ENCODE peak calls at places on chromosomes 7 and 10, in eight cellular contexts. X is mucosa of gallbladder; M is cardiac fibroblast; Y is HEK293T; F is stimulated activated CD4-positive, alpha-beta T cell treated with anti-CD3 and anti-CD28 coated beads, Interleukin-15, amount 100 ng/mL, for 1 hour; E is SK-N-SH; I is uterus; R is fibroblast of mammary gland. A is an unnamed sample.

GRCh38 chr7:117719377-117719776 is 153.9 kb downstream of the CTTNBP2 start:
- DNase-seq in E (no peak), X (no peak), I (no peak), F (no peak), M (no peak), R (no peak), Y (no peak), A (no peak)

GRCh38 chr10:11898372-11899066 is 75.4 kb downstream of the PROSER2 start:
- DNase-seq in Y (no peak), X (peak; percentile 44), M (peak; percentile 71), E (peak; percentile 63), F (no peak), R (no peak), I (no peak), A (no peak)

GRCh38 chr7:68015565-68016532 is 1019.2 kb downstream of the TYW1 start:
- DNase-seq in Y (no peak), E (peak; percentile 77), F (no peak), R (no peak), X (no peak), M (no peak), I (no peak), A (no peak)

GRCh38 chr10:106863549-106863948 is 301.0 kb downstream of the SORCS1 start:
- DNase-seq in R (no peak), Y (peak; percentile 43), E (no peak), M (no peak), I (no peak), X (no peak), F (no peak), A (no peak)

GRCh38 chr7:120898710-120899499 is 41.0 kb upstream of the TSPAN12 start:
- DNase-seq in Y (no peak), I (no peak), F (no peak), X (no peak), E (no peak), M (no peak), R (no peak), A (no peak)

GRCh38 chr7:118758582-118758981 is 534.1 kb downstream of the ANKRD7 start:
- DNase-seq in M (no peak), E (no peak), R (no peak), Y (no peak), X (no peak), F (no peak), I (no peak), A (no peak)

GRCh38 chr7:30921951-30922401 is 10.3 kb downstream of the AQP1 start:
- DNase-seq in X (no peak), E (no peak), I (peak; percentile 13), M (no peak), R (no peak), Y (no peak), F (no peak), A (peak; percentile 50)

GRCh38 chr7:24870766-24871165 is 109.2 kb downstream of the OSBPL3 start:
- DNase-seq in M (peak; percentile 37), R (peak; percentile 33), F (no peak), I (no peak), E (no peak), X (no peak), Y (no peak), A (no peak)

GRCh38 chr10:6689036-6689435 is 109.0 kb upstream of the PRKCQ start:
- DNase-seq in Y (no peak), X (no peak), R (peak; percentile 7), E (no peak), I (no peak), M (no peak), F (no peak), A (no peak)

GRCh38 chr7:108083980-108084379 is 46.2 kb downstream of the LAMB4 start:
- DNase-seq in X (no peak), M (peak; percentile 27), Y (no peak), I (no peak), F (no peak), R (peak; percentile 40), E (no peak), A (no peak)

GRCh38 chr10:102731222-102731800 is 12.4 kb upstream of the WBP1L start:
- DNase-seq in Y (no peak), I (no peak), X (no peak), F (no peak), R (no peak), E (peak; percentile 33), M (no peak), A (no peak)

GRCh38 chr10:61063911-61064310 is 119.9 kb upstream of the RHOBTB1 start:
- DNase-seq in Y (no peak), I (no peak), R (peak; percentile 11), F (no peak), X (no peak), M (peak; percentile 74), E (no peak), A (no peak)

GRCh38 chr7:17402628-17403278 is 104.3 kb downstream of the AHR start:
- DNase-seq in X (no peak), I (no peak), F (no peak), Y (no peak), E (no peak), M (peak; percentile 35), R (no peak), A (no peak)

GRCh38 chr10:43045246-43045621 is 31.6 kb upstream of the RET start:
- DNase-seq in R (no peak), E (peak; percentile 19), I (peak; percentile 3), M (no peak), F (no peak), Y (no peak), X (no peak), A (no peak)

GRCh38 chr7:32163141-32163806 is 93.1 kb upstream of the PDE1C start:
- DNase-seq in R (peak; percentile 88), I (peak; percentile 79), Y (no peak), E (peak; percentile 5), F (no peak), X (peak; percentile 30), M (peak; percentile 91), A (peak; percentile 87)

GRCh38 chr10:129605986-129606518 is 139.0 kb downstream of the MGMT start:
- DNase-seq in E (no peak), F (no peak), I (no peak), X (no peak), Y (no peak), R (no peak), M (no peak), A (no peak)

GRCh38 chr7:36820527-36821170 is 96.4 kb upstream of the AOAH start:
- DNase-seq in X (no peak), R (peak; percentile 38), M (peak; percentile 10), F (no peak), Y (no peak), E (no peak), I (no peak), A (no peak)

GRCh38 chr7:31373337-31374289 is 33.1 kb upstream of the NEUROD6 start:
- DNase-seq in R (peak; percentile 43), E (peak; percentile 52), X (peak; percentile 42), F (no peak), Y (peak; percentile 71), I (no peak), M (peak; percentile 41), A (no peak)

GRCh38 chr10:44994752-44995530 is 5.8 kb upstream of the ZNF22 start:
- DNase-seq in Y (no peak), F (no peak), X (no peak), E (no peak), M (no peak), I (no peak), R (no peak), A (no peak)

GRCh38 chr7:43582503-43583423 is at the start of gene STK17A:
- DNase-seq in R (peak; percentile 84), I (peak; percentile 87), M (peak; percentile 90), X (peak; percentile 94), E (peak; percentile 99), F (peak; percentile 94), Y (peak; percentile 94), A (peak; percentile 95)

GRCh38 chr10:95508730-95509129 is 52.4 kb downstream of the SORBS1 start:
- DNase-seq in E (no peak), F (no peak), M (peak; percentile 31), R (peak; percentile 26), Y (no peak), I (peak; percentile 67), X (no peak), A (no peak)

GRCh38 chr10:90642650-90643049 is 215.2 kb downstream of the HTR7 start:
- DNase-seq in E (no peak), F (no peak), Y (no peak), M (no peak), X (no peak), R (no peak), I (no peak), A (no peak)

GRCh38 chr10:94076325-94076841 is 82.7 kb downstream of the PLCE1 start:
- DNase-seq in R (peak; percentile 72), F (no peak), Y (peak; percentile 42), X (no peak), I (no peak), M (peak; percentile 63), E (peak; percentile 19), A (no peak)

GRCh38 chr10:101840741-101841453 is 2.7 kb downstream of the KCNIP2 start:
- DNase-seq in Y (peak; percentile 95), M (peak; percentile 84), I (peak; percentile 59), E (peak; percentile 93), F (peak; percentile 59), X (peak; percentile 75), R (peak; percentile 80), A (peak; percentile 81)

GRCh38 chr10:1364151-1364910 is 308.1 kb downstream of the WDR37 start:
- DNase-seq in Y (no peak), X (no peak), I (no peak), F (no peak), R (no peak), M (no peak), E (peak; percentile 14), A (peak; percentile 36)

GRCh38 chr10:20455774-20456173 is 441.3 kb downstream of the NEBL start:
- DNase-seq in R (no peak), M (no peak), E (no peak), I (no peak), X (no peak), Y (no peak), F (no peak), A (no peak)

GRCh38 chr10:86765548-86765947 is 9.1 kb downstream of the BMPR1A start:
- DNase-seq in R (no peak), X (no peak), E (no peak), I (no peak), M (no peak), F (no peak), Y (no peak), A (no peak)

GRCh38 chr10:5068274-5069017 is 25.8 kb upstream of the AKR1C3 start:
- DNase-seq in E (no peak), R (no peak), I (no peak), M (no peak), Y (no peak), X (no peak), F (no peak), A (no peak)

GRCh38 chr7:119630570-119630969 is 642.4 kb upstream of the KCND2 start:
- DNase-seq in F (no peak), X (no peak), R (no peak), M (no peak), E (no peak), I (no peak), Y (no peak), A (no peak)

GRCh38 chr10:59018977-59019376 is 157.5 kb upstream of the PHYHIPL start:
- DNase-seq in I (no peak), M (peak; percentile 20), R (peak; percentile 17), F (no peak), Y (no peak), X (no peak), E (no peak), A (no peak)

GRCh38 chr7:110977127-110977776 is 113.7 kb upstream of the LRRN3 start:
- DNase-seq in M (no peak), F (no peak), Y (no peak), E (no peak), I (no peak), X (no peak), R (no peak), A (no peak)

GRCh38 chr10:114634607-114634974 is 23.5 kb downstream of the ABLIM1 start:
- DNase-seq in E (peak; percentile 24), Y (peak; percentile 62), F (no peak), I (peak; percentile 77), M (peak; percentile 80), X (peak; percentile 59), R (peak; percentile 69), A (peak; percentile 95)

GRCh38 chr7:6160191-6160623 is 112.2 kb downstream of the CYTH3 start:
- DNase-seq in M (peak; percentile 72), I (peak; percentile 79), Y (peak; percentile 68), X (peak; percentile 55), R (peak; percentile 84), F (no peak), E (peak; percentile 96), A (peak; percentile 85)

GRCh38 chr10:94533027-94533426 is 12.6 kb upstream of the HELLS start:
- DNase-seq in Y (no peak), M (no peak), E (no peak), F (no peak), X (no peak), R (no peak), I (no peak), A (no peak)

A was measured in right atrium auricular region.